ENCODE peak calls at places on chromosomes 6 and 20, in five cellular contexts. L is colonic mucosa, C is heart left ventricle, A is transverse colon, Q is brain microvascular endothelial cell. Z is an unnamed sample.

GRCh38 chr6:67717281-67717680 is 917.8 kb upstream of the ADGRB3 start:
- DNase-seq in A (no peak), Q (peak), L (no peak), C (no peak), Z (no peak)

GRCh38 chr6:47743744-47744143 is 38.1 kb upstream of the OPN5 start:
- DNase-seq in C (no peak), Q (no peak), A (no peak), L (no peak), Z (no peak)

GRCh38 chr20:6693178-6693807 is 74.2 kb upstream of the BMP2 start:
- DNase-seq in L (peak), Q (no peak), A (peak), C (no peak), Z (no peak)

GRCh38 chr20:58192567-58192966 is 35.9 kb downstream of the ANKRD60 start:
- DNase-seq in Q (no peak), C (no peak), A (no peak), L (no peak), Z (no peak)

GRCh38 chr20:45404438-45404837 is 3.7 kb upstream of the DBNDD2 start:
- DNase-seq in L (no peak), C (no peak), Q (no peak), A (no peak), Z (no peak)

GRCh38 chr20:61926253-61926613 is 139.4 kb downstream of the TAF4 start:
- DNase-seq in Q (no peak), C (no peak), L (no peak), A (no peak), Z (no peak)

GRCh38 chr6:127198549-127198948 is 68.1 kb upstream of the RNF146 start:
- DNase-seq in C (no peak), Q (no peak), A (no peak), L (no peak), Z (no peak)

GRCh38 chr6:133895573-133896343 is 6.8 kb downstream of the TCF21 start:
- DNase-seq in A (no peak), Q (no peak), C (peak), L (no peak), Z (no peak)

GRCh38 chr20:44180814-44181213 is 6.2 kb downstream of the JPH2 start:
- DNase-seq in C (peak), A (peak), Q (no peak), L (no peak), Z (no peak)

GRCh38 chr20:63465380-63466249 is 6.8 kb downstream of the KCNQ2 start:
- DNase-seq in Q (no peak), A (no peak), C (no peak), L (no peak), Z (no peak)

GRCh38 chr20:828987-829386 is 4.5 kb upstream of the FAM110A start:
- DNase-seq in A (peak), Q (no peak), C (no peak), L (peak), Z (no peak)

GRCh38 chr20:22389836-22390542 is 194.4 kb downstream of the FOXA2 start:
- DNase-seq in Q (no peak), C (no peak), L (no peak), A (no peak), Z (no peak)

GRCh38 chr6:128966934-128967333 is 84.0 kb downstream of the LAMA2 start:
- DNase-seq in L (no peak), A (no peak), C (no peak), Q (no peak), Z (no peak)

GRCh38 chr6:30087876-30088275 is 12.3 kb upstream of the RNF39 start:
- DNase-seq in L (no peak), A (no peak), C (no peak), Q (no peak), Z (no peak)

GRCh38 chr6:131868836-131869235 is 61.0 kb downstream of the ENPP1 start:
- DNase-seq in A (no peak), Q (peak), C (no peak), L (no peak), Z (no peak)

GRCh38 chr6:147205690-147206600 is 1.7 kb downstream of the STXBP5 start:
- DNase-seq in A (peak), L (peak), Q (peak), C (no peak), Z (no peak)

GRCh38 chr20:17505664-17506517 is 25.3 kb downstream of the BFSP1 start:
- DNase-seq in C (no peak), Q (peak), A (no peak), L (no peak), Z (no peak)

GRCh38 chr6:153790048-153790447 is 249.0 kb upstream of the OPRM1 start:
- DNase-seq in A (no peak), L (peak), Q (peak), C (no peak), Z (no peak)

DNA sequence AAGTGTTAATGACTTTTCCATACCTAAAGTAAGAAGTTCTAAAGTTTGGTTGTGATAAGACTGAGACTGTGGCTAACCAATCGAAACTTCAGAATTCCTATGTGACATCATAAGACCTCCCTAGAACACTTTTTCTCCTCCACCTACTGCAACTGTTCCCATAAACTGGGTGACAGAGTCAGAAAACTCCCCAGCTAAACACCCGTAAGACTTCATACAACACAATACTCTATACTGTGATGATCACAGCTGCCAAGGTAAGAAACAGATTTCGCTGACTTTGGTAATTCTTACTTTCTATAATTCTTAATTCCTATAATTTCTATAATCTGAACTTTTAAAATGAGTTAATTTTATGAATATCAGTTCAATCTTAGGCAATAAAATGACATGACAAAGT is at the start of gene PLN:
- DNase-seq in C (peak), L (no peak), Q (no peak), A (no peak), Z (no peak)
- H3K4me3 ChIP-seq in C (peak), L (no peak), Q (no peak), A (peak), Z (no peak)

GRCh38 chr6:157424491-157425020 is 43.6 kb downstream of the ZDHHC14 start:
- DNase-seq in C (no peak), Q (no peak), L (no peak), A (no peak), Z (no peak)
- TF ChIP-seq CTCF in C (peak), Q (no peak), L (no peak), A (no peak), Z (no peak)

GRCh38 chr20:37903317-37904007 is 535 bp downstream of the VSTM2L start:
- DNase-seq in A (no peak), C (no peak), L (no peak), Q (no peak), Z (no peak)
- H3K4me3 ChIP-seq in A (no peak), C (peak), L (peak), Q (peak), Z (peak)

GRCh38 chr20:2865630-2866029 is 7.7 kb upstream of the PTPRA start:
- DNase-seq in Q (no peak), A (no peak), C (no peak), L (no peak), Z (no peak)

GRCh38 chr20:2864626-2865025 is 8.7 kb upstream of the PTPRA start:
- DNase-seq in L (no peak), C (no peak), A (no peak), Q (no peak), Z (no peak)

GRCh38 chr20:2865101-2865500 is 8.2 kb upstream of the PTPRA start:
- DNase-seq in Q (no peak), A (no peak), L (no peak), C (no peak), Z (no peak)

GRCh38 chr20:2867081-2867860 is 6.0 kb upstream of the PTPRA start:
- DNase-seq in L (peak), Q (no peak), A (peak), C (no peak), Z (no peak)

GRCh38 chr20:2866236-2866635 is 7.0 kb upstream of the PTPRA start:
- DNase-seq in C (no peak), L (no peak), A (no peak), Q (no peak), Z (no peak)
- TF ChIP-seq CTCF in C (no peak), L (no peak), A (no peak), Q (no peak), Z (no peak)